ENCODE peak calls at places on chromosome X, in nine cellular contexts. W, Q, E, L, J, X, N, C and D are unnamed samples.

GRCh38 chrX:119758682-119759332 is 419 bp downstream of the SOWAHD start:
- DNase-seq in W (peak), Q (peak), E (no peak), L (no peak), J (no peak), X (no peak), N (peak), C (peak), D (peak)

GRCh38 chrX:135931644-135932487 is 38.4 kb downstream of the SAGE1 start:
- DNase-seq in W (no peak), Q (peak), E (peak), L (no peak), J (peak), X (peak), N (peak), C (peak), D (peak)

GRCh38 chrX:48999030-48999429 is 3.0 kb downstream of the GRIPAP1 start:
- DNase-seq in W (no peak), Q (no peak), E (no peak), L (no peak), J (no peak), X (no peak), N (no peak), C (no peak), D (no peak)

GRCh38 chrX:154804957-154805695 is at the start of gene MPP1:
- DNase-seq in W (peak), Q (peak), E (peak), L (peak), J (peak), X (peak), N (peak), C (peak), D (peak)

GRCh38 chrX:144918936-144919335 is 328.4 kb upstream of the SPANXN1 start:
- DNase-seq in W (no peak), Q (no peak), E (no peak), L (no peak), J (no peak), X (no peak), N (no peak), C (no peak), D (no peak)

GRCh38 chrX:10242036-10242435 is 85.3 kb downstream of the CLCN4 start:
- DNase-seq in W (no peak), Q (no peak), E (no peak), L (no peak), J (no peak), X (no peak), N (no peak), C (no peak), D (no peak)

GRCh38 chrX:72062890-72063289 is 68.8 kb downstream of the RTL5 start:
- DNase-seq in W (no peak), Q (no peak), E (no peak), L (no peak), J (no peak), X (no peak), N (no peak), C (no peak), D (no peak)

GRCh38 chrX:155262970-155263754 is 1.1 kb downstream of the RAB39B start:
- DNase-seq in W (no peak), Q (no peak), E (no peak), L (no peak), J (no peak), X (no peak), N (no peak), C (no peak), D (no peak)

GRCh38 chrX:133838761-133839676 is 146.4 kb downstream of the GPC3 start:
- DNase-seq in W (no peak), Q (peak), E (no peak), L (peak), J (peak), X (peak), N (peak), C (peak), D (peak)

GRCh38 chrX:78455901-78456300 is 128.5 kb upstream of the CYSLTR1 start:
- DNase-seq in W (no peak), Q (no peak), E (no peak), L (no peak), J (no peak), X (no peak), N (no peak), C (no peak), D (no peak)

GRCh38 chrX:72735561-72735960 is 21.5 kb upstream of the PHKA1 start:
- DNase-seq in W (no peak), Q (no peak), E (no peak), L (no peak), J (no peak), X (no peak), N (no peak), C (no peak), D (no peak)

GRCh38 chrX:19389217-19389616 is 45.5 kb downstream of the PDHA1 start:
- DNase-seq in W (no peak), Q (no peak), E (peak), L (no peak), J (no peak), X (no peak), N (peak), C (no peak), D (no peak)

GRCh38 chrX:39591099-39591498 is 506.7 kb downstream of the BCOR start:
- DNase-seq in W (no peak), Q (no peak), E (no peak), L (no peak), J (no peak), X (no peak), N (no peak), C (no peak), D (no peak)

GRCh38 chrX:131802836-131803626 is 220.1 kb upstream of the STK26 start:
- DNase-seq in W (peak), Q (peak), E (peak), L (peak), J (peak), X (peak), N (peak), C (no peak), D (peak)

GRCh38 chrX:69137911-69138310 is 27.3 kb downstream of the PJA1 start:
- DNase-seq in W (no peak), Q (no peak), E (no peak), L (no peak), J (no peak), X (no peak), N (peak), C (no peak), D (no peak)

GRCh38 chrX:18406531-18407266 is 18.7 kb upstream of the CDKL5 start:
- DNase-seq in W (no peak), Q (no peak), E (no peak), L (no peak), J (no peak), X (no peak), N (no peak), C (no peak), D (no peak)

GRCh38 chrX:104913348-104913747 is 307.1 kb downstream of the TEX13A start:
- DNase-seq in W (no peak), Q (peak), E (no peak), L (no peak), J (no peak), X (peak), N (peak), C (no peak), D (peak)

GRCh38 chrX:145620666-145621065 is 197.0 kb upstream of the SLITRK2 start:
- DNase-seq in W (no peak), Q (no peak), E (no peak), L (no peak), J (no peak), X (no peak), N (no peak), C (no peak), D (no peak)

GRCh38 chrX:72539822-72540221 is 32.8 kb downstream of the HDAC8 start:
- DNase-seq in W (no peak), Q (no peak), E (no peak), L (no peak), J (no peak), X (no peak), N (no peak), C (peak), D (no peak)

GRCh38 chrX:53163436-53163835 is 61.6 kb downstream of the KDM5C start:
- DNase-seq in W (no peak), Q (no peak), E (no peak), L (no peak), J (no peak), X (no peak), N (no peak), C (no peak), D (no peak)

GRCh38 chrX:53704294-53704693 is 17.8 kb upstream of the HUWE1 start:
- DNase-seq in W (peak), Q (no peak), E (no peak), L (no peak), J (peak), X (no peak), N (peak), C (no peak), D (peak)

GRCh38 chrX:118049713-118050112 is 66.9 kb downstream of the KLHL13 start:
- DNase-seq in W (no peak), Q (no peak), E (no peak), L (no peak), J (no peak), X (peak), N (peak), C (no peak), D (no peak)

GRCh38 chrX:81259008-81259713 is 57.3 kb downstream of the SH3BGRL start:
- DNase-seq in W (no peak), Q (no peak), E (no peak), L (no peak), J (no peak), X (no peak), N (no peak), C (no peak), D (no peak)

GRCh38 chrX:47145408-47146120 is 543 bp downstream of the RBM10 start:
- DNase-seq in W (no peak), Q (peak), E (no peak), L (no peak), J (peak), X (no peak), N (peak), C (peak), D (no peak)

GRCh38 chrX:7147978-7148824 is at the start of gene PUDP:
- DNase-seq in W (peak), Q (peak), E (peak), L (peak), J (peak), X (peak), N (peak), C (peak), D (peak)

GRCh38 chrX:13051529-13052172 is 7.2 kb upstream of the FAM9C start:
- DNase-seq in W (peak), Q (no peak), E (no peak), L (no peak), J (peak), X (no peak), N (no peak), C (no peak), D (peak)

GRCh38 chrX:68828740-68829593 is at the start of gene EFNB1:
- DNase-seq in W (peak), Q (peak), E (peak), L (peak), J (peak), X (peak), N (peak), C (peak), D (peak)

GRCh38 chrX:11137543-11138139 is 26.5 kb downstream of the HCCS start:
- DNase-seq in W (no peak), Q (no peak), E (no peak), L (no peak), J (peak), X (peak), N (peak), C (no peak), D (peak)

GRCh38 chrX:130091976-130092522 is 18.2 kb downstream of the ELF4 start:
- DNase-seq in W (peak), Q (peak), E (peak), L (no peak), J (peak), X (no peak), N (peak), C (no peak), D (peak)

GRCh38 chrX:39764441-39764914 is 333.3 kb downstream of the BCOR start:
- DNase-seq in W (no peak), Q (no peak), E (no peak), L (no peak), J (no peak), X (no peak), N (peak), C (no peak), D (no peak)

GRCh38 chrX:136159615-136160025 is 12.3 kb downstream of the FHL1 start:
- DNase-seq in W (no peak), Q (no peak), E (no peak), L (no peak), J (no peak), X (no peak), N (peak), C (no peak), D (peak)

GRCh38 chrX:135695471-135695870 is 18.0 kb upstream of the CT45A1 start:
- DNase-seq in W (no peak), Q (no peak), E (no peak), L (no peak), J (no peak), X (no peak), N (no peak), C (no peak), D (no peak)

GRCh38 chrX:139559383-139560042 is 29.0 kb downstream of the F9 start:
- DNase-seq in W (peak), Q (peak), E (no peak), L (no peak), J (peak), X (peak), N (peak), C (no peak), D (peak)

GRCh38 chrX:24498181-24498580 is 33.1 kb downstream of the PDK3 start:
- DNase-seq in W (no peak), Q (no peak), E (no peak), L (no peak), J (no peak), X (no peak), N (peak), C (peak), D (peak)